ENCODE peak calls at places on chromosomes 3 and 15, in eight cellular contexts. One of them, this sample, is unnamed.

GRCh38 chr3:100226712-100227429 is 33.9 kb upstream of the TBC1D23 start:
- DNase-seq in CD8-positive, alpha-beta memory T cell: no peak
- DNase-seq in neural progenitor cell: no peak
- DNase-seq in CD8-positive, alpha-beta T cell: no peak
- DNase-seq in fibroblast of lung: peak; percentile 71
- DNase-seq in A549: no peak
- DNase-seq in right cardiac atrium: no peak
- DNase-seq in esophagus muscularis mucosa: no peak
- DNase-seq in this sample: no peak

GRCh38 chr3:34782876-34783275 is 856.4 kb upstream of the ARPP21 start:
- DNase-seq in CD8-positive, alpha-beta memory T cell: no peak
- DNase-seq in neural progenitor cell: no peak
- DNase-seq in CD8-positive, alpha-beta T cell: no peak
- DNase-seq in fibroblast of lung: no peak
- DNase-seq in A549: no peak
- DNase-seq in right cardiac atrium: no peak
- DNase-seq in esophagus muscularis mucosa: no peak
- DNase-seq in this sample: no peak

GRCh38 chr3:8622873-8623725 is 21.5 kb downstream of the SSUH2 start:
- DNase-seq in CD8-positive, alpha-beta memory T cell: no peak
- DNase-seq in neural progenitor cell: peak; percentile 89
- DNase-seq in CD8-positive, alpha-beta T cell: peak; percentile 14
- DNase-seq in fibroblast of lung: peak; percentile 62
- DNase-seq in A549: peak; percentile 66
- DNase-seq in right cardiac atrium: peak; percentile 70
- DNase-seq in esophagus muscularis mucosa: no peak
- DNase-seq in this sample: no peak

GRCh38 chr3:37985637-37986320 is 4.8 kb upstream of the VILL start:
- DNase-seq in CD8-positive, alpha-beta memory T cell: no peak
- DNase-seq in neural progenitor cell: no peak
- DNase-seq in CD8-positive, alpha-beta T cell: no peak
- DNase-seq in fibroblast of lung: no peak
- DNase-seq in A549: no peak
- DNase-seq in right cardiac atrium: no peak
- DNase-seq in esophagus muscularis mucosa: no peak
- DNase-seq in this sample: no peak

GRCh38 chr15:63094495-63094931 is 27.1 kb upstream of the LACTB start:
- DNase-seq in CD8-positive, alpha-beta memory T cell: no peak
- DNase-seq in neural progenitor cell: no peak
- DNase-seq in CD8-positive, alpha-beta T cell: no peak
- DNase-seq in fibroblast of lung: peak; percentile 87
- DNase-seq in A549: peak; percentile 56
- DNase-seq in right cardiac atrium: no peak
- DNase-seq in esophagus muscularis mucosa: no peak
- DNase-seq in this sample: no peak

GRCh38 chr3:72972706-72973030 is 23.9 kb upstream of the PPP4R2 start:
- DNase-seq in CD8-positive, alpha-beta memory T cell: no peak
- DNase-seq in neural progenitor cell: no peak
- DNase-seq in CD8-positive, alpha-beta T cell: no peak
- DNase-seq in fibroblast of lung: no peak
- DNase-seq in A549: no peak
- DNase-seq in right cardiac atrium: no peak
- DNase-seq in esophagus muscularis mucosa: no peak
- DNase-seq in this sample: no peak

GRCh38 chr3:114128231-114128630 is 50.6 kb downstream of the DRD3 start:
- DNase-seq in CD8-positive, alpha-beta memory T cell: no peak
- DNase-seq in neural progenitor cell: no peak
- DNase-seq in CD8-positive, alpha-beta T cell: no peak
- DNase-seq in fibroblast of lung: peak; percentile 52
- DNase-seq in A549: no peak
- DNase-seq in right cardiac atrium: no peak
- DNase-seq in esophagus muscularis mucosa: no peak
- DNase-seq in this sample: no peak

GRCh38 chr3:29718661-29719065 is 437.8 kb downstream of the RBMS3 start:
- DNase-seq in CD8-positive, alpha-beta memory T cell: no peak
- DNase-seq in neural progenitor cell: no peak
- DNase-seq in CD8-positive, alpha-beta T cell: no peak
- DNase-seq in fibroblast of lung: peak; percentile 36
- DNase-seq in A549: no peak
- DNase-seq in right cardiac atrium: no peak
- DNase-seq in esophagus muscularis mucosa: no peak
- DNase-seq in this sample: no peak

GRCh38 chr3:47283193-47283537 is 421 bp downstream of the KLHL18 start:
- DNase-seq in CD8-positive, alpha-beta memory T cell: no peak
- DNase-seq in neural progenitor cell: no peak
- DNase-seq in CD8-positive, alpha-beta T cell: no peak
- DNase-seq in fibroblast of lung: peak; percentile 11
- DNase-seq in A549: peak; percentile 5
- DNase-seq in right cardiac atrium: no peak
- DNase-seq in esophagus muscularis mucosa: no peak
- DNase-seq in this sample: no peak

GRCh38 chr3:23845361-23845760 is 39.6 kb downstream of the UBE2E1 start:
- DNase-seq in CD8-positive, alpha-beta memory T cell: no peak
- DNase-seq in neural progenitor cell: no peak
- DNase-seq in CD8-positive, alpha-beta T cell: no peak
- DNase-seq in fibroblast of lung: no peak
- DNase-seq in A549: no peak
- DNase-seq in right cardiac atrium: no peak
- DNase-seq in esophagus muscularis mucosa: no peak
- DNase-seq in this sample: no peak

GRCh38 chr15:98667521-98668179 is 19.3 kb downstream of the IGF1R start:
- DNase-seq in CD8-positive, alpha-beta memory T cell: no peak
- DNase-seq in neural progenitor cell: peak; percentile 14
- DNase-seq in CD8-positive, alpha-beta T cell: no peak
- DNase-seq in fibroblast of lung: no peak
- DNase-seq in A549: no peak
- DNase-seq in right cardiac atrium: no peak
- DNase-seq in esophagus muscularis mucosa: no peak
- DNase-seq in this sample: no peak

GRCh38 chr15:98666441-98666840 is 18.1 kb downstream of the IGF1R start:
- DNase-seq in CD8-positive, alpha-beta memory T cell: no peak
- DNase-seq in neural progenitor cell: no peak
- DNase-seq in CD8-positive, alpha-beta T cell: no peak
- DNase-seq in fibroblast of lung: no peak
- DNase-seq in A549: no peak
- DNase-seq in right cardiac atrium: no peak
- DNase-seq in esophagus muscularis mucosa: no peak
- DNase-seq in this sample: no peak

GRCh38 chr15:98668566-98669308 is 20.4 kb downstream of the IGF1R start:
- DNase-seq in CD8-positive, alpha-beta memory T cell: no peak
- DNase-seq in neural progenitor cell: no peak
- DNase-seq in CD8-positive, alpha-beta T cell: peak; percentile 26
- DNase-seq in fibroblast of lung: peak; percentile 78
- DNase-seq in A549: no peak
- DNase-seq in right cardiac atrium: no peak
- DNase-seq in esophagus muscularis mucosa: no peak
- DNase-seq in this sample: no peak

GRCh38 chr15:98669638-98670037 is 21.3 kb downstream of the IGF1R start:
- DNase-seq in CD8-positive, alpha-beta memory T cell: no peak
- DNase-seq in neural progenitor cell: no peak
- DNase-seq in CD8-positive, alpha-beta T cell: no peak
- DNase-seq in fibroblast of lung: no peak
- DNase-seq in A549: no peak
- DNase-seq in right cardiac atrium: no peak
- DNase-seq in esophagus muscularis mucosa: no peak
- DNase-seq in this sample: no peak

DNA sequence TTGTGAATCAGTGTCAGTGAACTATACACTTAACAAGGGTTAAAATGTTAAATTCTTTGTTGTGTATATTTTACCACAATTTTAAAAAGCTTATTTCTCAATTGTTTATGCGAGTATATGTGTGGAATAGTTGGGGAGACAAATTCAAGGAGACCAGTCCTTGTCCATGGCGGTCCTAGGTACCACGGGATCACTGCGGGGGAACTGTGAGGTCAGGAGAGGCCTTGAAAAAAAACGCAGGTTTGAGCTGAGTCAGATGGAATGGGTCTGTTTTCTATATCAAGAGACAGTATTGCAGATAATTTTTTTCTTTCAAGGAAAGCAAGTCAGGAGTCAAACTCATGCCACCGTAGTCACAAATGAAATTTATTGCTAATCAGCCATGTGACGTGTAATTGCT is 18.5 kb downstream of the IGF1R start:
- DNase-seq in CD8-positive, alpha-beta memory T cell: no peak
- DNase-seq in neural progenitor cell: no peak
- DNase-seq in CD8-positive, alpha-beta T cell: no peak
- DNase-seq in fibroblast of lung: no peak
- DNase-seq in A549: no peak
- DNase-seq in right cardiac atrium: no peak
- DNase-seq in esophagus muscularis mucosa: no peak
- DNase-seq in this sample: no peak
- H3K4me1 ChIP-seq in CD8-positive, alpha-beta memory T cell: peaks cover 30% of the 10 kb centered on the region
- H3K4me1 ChIP-seq in neural progenitor cell: peaks cover 41% of the 10 kb centered on the region
- H3K4me1 ChIP-seq in CD8-positive, alpha-beta T cell: peaks cover 54% of the 10 kb centered on the region
- H3K4me1 ChIP-seq in fibroblast of lung: peaks cover 30% of the 10 kb centered on the region
- H3K4me1 ChIP-seq in A549: peaks cover 68% of the 10 kb centered on the region
- H3K4me1 ChIP-seq in right cardiac atrium: peaks cover 19% of the 10 kb centered on the region
- H3K4me1 ChIP-seq in esophagus muscularis mucosa: peaks cover 73% of the 10 kb centered on the region
- H3K4me1 ChIP-seq in this sample: no peaks in the 10 kb centered on the region

GRCh38 chr3:426056-426455 is 229.5 kb downstream of the CHL1 start:
- DNase-seq in CD8-positive, alpha-beta memory T cell: no peak
- DNase-seq in neural progenitor cell: no peak
- DNase-seq in CD8-positive, alpha-beta T cell: no peak
- DNase-seq in fibroblast of lung: no peak
- DNase-seq in A549: peak; percentile 55
- DNase-seq in right cardiac atrium: no peak
- DNase-seq in esophagus muscularis mucosa: no peak
- DNase-seq in this sample: no peak

GRCh38 chr3:425094-425493 is 228.5 kb downstream of the CHL1 start:
- DNase-seq in CD8-positive, alpha-beta memory T cell: no peak
- DNase-seq in neural progenitor cell: no peak
- DNase-seq in CD8-positive, alpha-beta T cell: no peak
- DNase-seq in fibroblast of lung: no peak
- DNase-seq in A549: no peak
- DNase-seq in right cardiac atrium: no peak
- DNase-seq in esophagus muscularis mucosa: no peak
- DNase-seq in this sample: no peak

GRCh38 chr3:430186-430585 is 233.6 kb downstream of the CHL1 start:
- DNase-seq in CD8-positive, alpha-beta memory T cell: no peak
- DNase-seq in neural progenitor cell: no peak
- DNase-seq in CD8-positive, alpha-beta T cell: no peak
- DNase-seq in fibroblast of lung: no peak
- DNase-seq in A549: no peak
- DNase-seq in right cardiac atrium: no peak
- DNase-seq in esophagus muscularis mucosa: no peak
- DNase-seq in this sample: no peak

GRCh38 chr3:427128-427527 is 230.6 kb downstream of the CHL1 start:
- DNase-seq in CD8-positive, alpha-beta memory T cell: no peak
- DNase-seq in neural progenitor cell: no peak
- DNase-seq in CD8-positive, alpha-beta T cell: no peak
- DNase-seq in fibroblast of lung: no peak
- DNase-seq in A549: no peak
- DNase-seq in right cardiac atrium: no peak
- DNase-seq in esophagus muscularis mucosa: no peak
- DNase-seq in this sample: no peak
- H3K9me3 ChIP-seq in CD8-positive, alpha-beta memory T cell: no peaks in the 10 kb centered on the region
- H3K9me3 ChIP-seq in neural progenitor cell: no peaks in the 10 kb centered on the region
- H3K9me3 ChIP-seq in CD8-positive, alpha-beta T cell: no peaks in the 10 kb centered on the region
- H3K9me3 ChIP-seq in fibroblast of lung: no peaks in the 10 kb centered on the region
- H3K9me3 ChIP-seq in A549: no peaks in the 10 kb centered on the region
- H3K9me3 ChIP-seq in right cardiac atrium: no peaks in the 10 kb centered on the region
- H3K9me3 ChIP-seq in esophagus muscularis mucosa: no peaks in the 10 kb centered on the region
- H3K9me3 ChIP-seq in this sample: no peaks in the 10 kb centered on the region

GRCh38 chr3:4416427-4416826 is 50.6 kb downstream of the SUMF1 start:
- DNase-seq in CD8-positive, alpha-beta memory T cell: no peak
- DNase-seq in neural progenitor cell: no peak
- DNase-seq in CD8-positive, alpha-beta T cell: no peak
- DNase-seq in fibroblast of lung: no peak
- DNase-seq in A549: no peak
- DNase-seq in right cardiac atrium: no peak
- DNase-seq in esophagus muscularis mucosa: no peak
- DNase-seq in this sample: no peak
- H3K27ac ChIP-seq in CD8-positive, alpha-beta memory T cell: no peak overlapping the region
- H3K27ac ChIP-seq in neural progenitor cell: no peak overlapping the region
- H3K27ac ChIP-seq in CD8-positive, alpha-beta T cell: no peak overlapping the region
- H3K27ac ChIP-seq in fibroblast of lung: peak overlapping the region; percentile 23
- H3K27ac ChIP-seq in A549: no peak overlapping the region
- H3K27ac ChIP-seq in right cardiac atrium: no peak overlapping the region
- H3K27ac ChIP-seq in esophagus muscularis mucosa: no peak overlapping the region
- H3K27ac ChIP-seq in this sample: no peak overlapping the region

GRCh38 chr3:64242435-64242834 is 17.2 kb upstream of the PRICKLE2 start:
- DNase-seq in CD8-positive, alpha-beta memory T cell: no peak
- DNase-seq in neural progenitor cell: no peak
- DNase-seq in CD8-positive, alpha-beta T cell: no peak
- DNase-seq in fibroblast of lung: peak; percentile 37
- DNase-seq in A549: no peak
- DNase-seq in right cardiac atrium: no peak
- DNase-seq in esophagus muscularis mucosa: no peak
- DNase-seq in this sample: no peak

GRCh38 chr3:64239841-64240240 is 14.6 kb upstream of the PRICKLE2 start:
- DNase-seq in CD8-positive, alpha-beta memory T cell: no peak
- DNase-seq in neural progenitor cell: no peak
- DNase-seq in CD8-positive, alpha-beta T cell: no peak
- DNase-seq in fibroblast of lung: no peak
- DNase-seq in A549: no peak
- DNase-seq in right cardiac atrium: no peak
- DNase-seq in esophagus muscularis mucosa: no peak
- DNase-seq in this sample: no peak

GRCh38 chr3:64240959-64241358 is 15.7 kb upstream of the PRICKLE2 start:
- DNase-seq in CD8-positive, alpha-beta memory T cell: no peak
- DNase-seq in neural progenitor cell: no peak
- DNase-seq in CD8-positive, alpha-beta T cell: no peak
- DNase-seq in fibroblast of lung: no peak
- DNase-seq in A549: no peak
- DNase-seq in right cardiac atrium: no peak
- DNase-seq in esophagus muscularis mucosa: no peak
- DNase-seq in this sample: no peak

GRCh38 chr3:64238971-64239667 is 13.9 kb upstream of the PRICKLE2 start:
- DNase-seq in CD8-positive, alpha-beta memory T cell: no peak
- DNase-seq in neural progenitor cell: peak; percentile 77
- DNase-seq in CD8-positive, alpha-beta T cell: no peak
- DNase-seq in fibroblast of lung: peak; percentile 98
- DNase-seq in A549: peak; percentile 84
- DNase-seq in right cardiac atrium: peak; percentile 82
- DNase-seq in esophagus muscularis mucosa: peak; percentile 96
- DNase-seq in this sample: no peak

DNA sequence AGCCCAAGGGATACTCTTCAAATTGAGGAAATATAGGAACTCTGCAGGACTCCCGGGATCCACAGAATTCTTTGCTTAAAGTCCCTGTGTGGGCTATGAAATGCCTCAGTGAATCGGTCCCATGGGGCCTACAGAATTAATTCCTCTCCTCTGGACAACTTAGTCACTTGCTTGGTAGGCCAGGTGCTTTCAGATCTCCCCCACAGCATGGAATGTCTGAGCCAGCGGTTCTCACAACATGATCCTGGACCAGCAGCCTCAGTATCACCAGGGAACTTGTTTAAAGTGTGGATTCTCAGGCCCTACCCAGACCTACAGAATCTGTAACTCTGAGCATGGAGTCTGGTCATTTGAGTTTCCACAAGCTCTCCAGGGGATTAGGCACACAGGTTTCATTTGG is 15.2 kb upstream of the PRICKLE2 start:
- DNase-seq in CD8-positive, alpha-beta memory T cell: no peak
- DNase-seq in neural progenitor cell: no peak
- DNase-seq in CD8-positive, alpha-beta T cell: no peak
- DNase-seq in fibroblast of lung: peak; percentile 57
- DNase-seq in A549: no peak
- DNase-seq in right cardiac atrium: no peak
- DNase-seq in esophagus muscularis mucosa: no peak
- DNase-seq in this sample: no peak
- H3K4me1 ChIP-seq in CD8-positive, alpha-beta memory T cell: no peaks in the 10 kb centered on the region
- H3K4me1 ChIP-seq in neural progenitor cell: peaks cover 34% of the 10 kb centered on the region
- H3K4me1 ChIP-seq in CD8-positive, alpha-beta T cell: no peaks in the 10 kb centered on the region
- H3K4me1 ChIP-seq in fibroblast of lung: peaks cover 10% of the 10 kb centered on the region
- H3K4me1 ChIP-seq in A549: peaks cover 34% of the 10 kb centered on the region
- H3K4me1 ChIP-seq in right cardiac atrium: peaks cover 4% of the 10 kb centered on the region
- H3K4me1 ChIP-seq in esophagus muscularis mucosa: peaks cover 61% of the 10 kb centered on the region
- H3K4me1 ChIP-seq in this sample: no peaks in the 10 kb centered on the region

This sample was measured in effector memory CD4-positive, alpha-beta T cell.